ENCODE peak calls at places on chromosomes 7 and 10, in five cellular contexts. C is tibial artery; M is BE2C; E is CD8-positive, alpha-beta T cell; B is AG04450. A is an unnamed sample.

GRCh38 chr7:111071556-111071955 is 19.4 kb upstream of the LRRN3 start:
- DNase-seq in C (no peak), M (no peak), E (no peak), B (no peak), A (no peak)

GRCh38 chr10:45566415-45566814 is 106.2 kb downstream of the ZFAND4 start:
- DNase-seq in C (no peak), M (no peak), E (no peak), B (no peak), A (no peak)

GRCh38 chr7:146146866-146147265 is 30.3 kb downstream of the CNTNAP2 start:
- DNase-seq in C (no peak), M (no peak), E (no peak), B (no peak), A (no peak)

GRCh38 chr7:102073931-102074880 is 212.5 kb upstream of the SH2B2 start:
- DNase-seq in C (no peak), M (no peak), E (no peak), B (no peak), A (no peak)

GRCh38 chr7:84697506-84697905 is 489.4 kb downstream of the SEMA3D start:
- DNase-seq in C (no peak), M (no peak), E (no peak), B (peak), A (no peak)

GRCh38 chr7:42552227-42552626 is 315.2 kb upstream of the GLI3 start:
- DNase-seq in C (no peak), M (no peak), E (no peak), B (no peak), A (no peak)

GRCh38 chr7:75961194-75961593 is 33.2 kb downstream of the TMEM120A start:
- DNase-seq in C (no peak), M (no peak), E (no peak), B (no peak), A (no peak)

GRCh38 chr10:67119648-67120047 is 193.8 kb downstream of the LRRTM3 start:
- DNase-seq in C (no peak), M (no peak), E (no peak), B (no peak), A (no peak)

GRCh38 chr10:29328988-29329387 is 40.1 kb downstream of the LYZL1 start:
- DNase-seq in C (peak), M (no peak), E (no peak), B (peak), A (no peak)

GRCh38 chr7:29976673-29977072 is 12.9 kb downstream of the SCRN1 start:
- DNase-seq in C (no peak), M (no peak), E (no peak), B (no peak), A (no peak)

GRCh38 chr10:52778511-52779392 is 6.2 kb upstream of the MBL2 start:
- DNase-seq in C (no peak), M (peak), E (no peak), B (no peak), A (no peak)

GRCh38 chr7:922334-923107 is 32.0 kb downstream of the ADAP1 start:
- DNase-seq in C (peak), M (no peak), E (peak), B (no peak), A (peak)

GRCh38 chr10:114684085-114684821 is 26.2 kb upstream of the ABLIM1 start:
- DNase-seq in C (peak), M (peak), E (no peak), B (no peak), A (no peak)

GRCh38 chr7:30886608-30887011 is 25.0 kb upstream of the AQP1 start:
- DNase-seq in C (no peak), M (no peak), E (no peak), B (no peak), A (no peak)

GRCh38 chr10:18822156-18822555 is 162.9 kb downstream of the ARL5B start:
- DNase-seq in C (no peak), M (no peak), E (no peak), B (peak), A (no peak)

GRCh38 chr10:33336606-33337334 is 2.3 kb upstream of the NRP1 start:
- DNase-seq in C (peak), M (peak), E (no peak), B (no peak), A (no peak)

GRCh38 chr7:65980478-65981250 is 1.3 kb downstream of the GUSB start:
- DNase-seq in C (peak), M (no peak), E (peak), B (no peak), A (peak)

GRCh38 chr10:61835069-61835908 is 66.2 kb upstream of the ARID5B start:
- DNase-seq in C (no peak), M (peak), E (no peak), B (peak), A (no peak)

GRCh38 chr10:31590023-31590800 is 271.2 kb downstream of the ZEB1 start:
- DNase-seq in C (no peak), M (no peak), E (no peak), B (no peak), A (no peak)

GRCh38 chr7:88759956-88760515 is 536 bp downstream of the ZNF804B start:
- DNase-seq in C (no peak), M (no peak), E (no peak), B (no peak), A (no peak)

GRCh38 chr10:100913470-100913865 is 705 bp downstream of the SLF2 start:
- DNase-seq in C (no peak), M (no peak), E (no peak), B (no peak), A (no peak)
- TF ChIP-seq CTCF in C (no peak), M (no peak), E (no peak), B (no peak), A (no peak)

GRCh38 chr7:134520130-134520529 is 7.2 kb upstream of the AKR1B10 start:
- DNase-seq in C (no peak), M (no peak), E (no peak), B (no peak), A (no peak)
- TF ChIP-seq CTCF in C (no peak), M (no peak), E (no peak), B (peak), A (no peak)

GRCh38 chr7:92763636-92764423 is 72.5 kb downstream of the CDK6 start:
- DNase-seq in C (no peak), M (peak), E (no peak), B (no peak), A (no peak)
- TF ChIP-seq CTCF in C (no peak), M (peak), E (no peak), B (no peak), A (no peak)

GRCh38 chr10:20768849-20769248 is 128.3 kb downstream of the NEBL start:
- DNase-seq in C (no peak), M (no peak), E (no peak), B (no peak), A (no peak)
- TF ChIP-seq CTCF in C (peak), M (peak), E (no peak), B (no peak), A (peak)

GRCh38 chr10:88457680-88458079 is 125.4 kb downstream of the RNLS start:
- DNase-seq in C (no peak), M (no peak), E (no peak), B (no peak), A (no peak)
- TF ChIP-seq CTCF in C (no peak), M (no peak), E (no peak), B (no peak), A (no peak)

DNA sequence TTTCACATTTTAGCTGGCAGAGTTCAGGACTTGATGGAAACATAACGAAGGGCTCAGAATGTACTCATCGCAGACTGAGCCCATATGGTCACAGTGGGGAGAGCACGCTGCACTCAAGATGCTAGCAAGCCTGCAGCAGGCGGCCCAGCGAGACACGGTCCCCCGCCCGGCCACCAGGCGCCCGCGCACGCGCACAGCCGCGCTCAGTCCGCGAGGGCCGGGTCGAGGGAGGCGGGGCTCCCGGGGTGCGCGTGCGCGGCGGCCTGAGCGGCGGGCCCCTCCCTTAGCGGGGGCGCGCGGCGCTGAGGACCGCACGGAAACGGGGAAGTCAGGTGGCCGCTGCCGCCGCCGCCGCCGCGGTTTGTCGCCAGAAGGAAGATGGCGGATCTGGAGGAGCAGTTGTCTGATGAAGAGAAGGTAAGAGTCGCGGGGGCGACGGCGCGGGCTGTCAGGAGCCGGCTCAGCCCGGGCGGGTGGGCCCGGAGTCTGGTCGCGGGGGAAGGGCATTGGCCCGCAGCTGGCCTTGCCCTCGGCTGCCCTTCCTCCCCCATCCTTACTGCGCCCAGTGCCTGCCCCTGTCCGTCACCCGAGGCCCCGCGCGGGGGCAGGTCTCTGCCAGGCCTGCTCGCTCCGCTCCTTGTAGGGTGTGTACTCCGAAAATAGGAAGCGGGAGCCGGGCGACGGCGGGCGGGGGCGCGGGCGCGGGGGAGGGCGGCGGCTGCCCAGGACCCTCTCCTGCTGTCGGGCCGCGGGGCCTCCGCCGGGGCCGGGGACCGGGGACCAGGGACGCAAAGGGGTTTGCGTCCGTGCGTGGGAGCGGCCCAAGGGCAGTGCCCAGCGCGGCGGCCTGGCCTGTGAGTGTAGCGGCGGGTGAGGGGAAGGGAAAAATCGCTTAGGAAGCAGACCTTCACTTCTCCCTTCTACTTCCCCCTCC is at the start of gene CAPZA2:
- DNase-seq in C (peak), M (peak), E (peak), B (peak), A (peak)
- TF ChIP-seq CTCF in C (peak), M (no peak), E (peak), B (peak), A (peak)

A was measured in natural killer cell.